ENCODE peak calls at places on chromosomes 12 and 14, in four cellular contexts. V is activated T-cell treated with anti-CD3 and anti-CD28 coated beads, Interleukin-2, amount 50 U/mL, for 72 hours; W is NCI-H2107; Y is NCI-H345. X is an unnamed sample.

GRCh38 chr14:24329736-24330135 is 5.1 kb downstream of the ADCY4 start:
- DNase-seq in V (peak; percentile 67), W (no peak), Y (no peak), X (no peak)

GRCh38 chr12:52044284-52044983 is 6.8 kb upstream of the NR4A1 start:
- DNase-seq in V (no peak), W (no peak), Y (no peak), X (no peak)

GRCh38 chr12:81206425-81206824 is 128.5 kb downstream of the ACSS3 start:
- DNase-seq in V (no peak), W (no peak), Y (peak; percentile 68), X (no peak)

GRCh38 chr12:120290541-120291312 is 976 bp downstream of the RNU4-2 start:
- DNase-seq in V (peak; percentile 72), W (no peak), Y (no peak), X (no peak)

GRCh38 chr14:103862393-103862782 is 15.0 kb upstream of the PPP1R13B start:
- DNase-seq in V (no peak), W (no peak), Y (no peak), X (no peak)

GRCh38 chr14:89697281-89698060 is 257.1 kb downstream of the EFCAB11 start:
- DNase-seq in V (peak; percentile 42), W (no peak), Y (no peak), X (no peak)

GRCh38 chr12:132451172-132451835 is 38.6 kb upstream of the FBRSL1 start:
- DNase-seq in V (no peak), W (no peak), Y (no peak), X (no peak)

GRCh38 chr14:78782551-78782950 is 612.4 kb downstream of the NRXN3 start:
- DNase-seq in V (no peak), W (no peak), Y (no peak), X (no peak)

GRCh38 chr12:110039085-110039807 is 9.1 kb downstream of the C12orf76 start:
- DNase-seq in V (peak; percentile 4), W (no peak), Y (peak; percentile 21), X (no peak)

GRCh38 chr14:67820428-67820881 is 876 bp downstream of the RAD51B start:
- DNase-seq in V (no peak), W (no peak), Y (peak; percentile 16), X (no peak)

GRCh38 chr12:46908936-46909635 is 83.3 kb upstream of the SLC38A4 start:
- DNase-seq in V (no peak), W (no peak), Y (no peak), X (no peak)

GRCh38 chr12:75705749-75706719 is 194.6 kb upstream of the KRR1 start:
- DNase-seq in V (no peak), W (no peak), Y (no peak), X (no peak)

GRCh38 chr14:65237023-65237814 is 134.9 kb upstream of the MAX start:
- DNase-seq in V (no peak), W (no peak), Y (no peak), X (no peak)

GRCh38 chr12:81329088-81329487 is 251.2 kb downstream of the ACSS3 start:
- DNase-seq in V (no peak), W (no peak), Y (no peak), X (no peak)

GRCh38 chr12:91846466-91847055 is 299.1 kb downstream of the BTG1 start:
- DNase-seq in V (no peak), W (no peak), Y (no peak), X (no peak)

GRCh38 chr12:115507951-115508722 is 769.4 kb downstream of the MED13L start:
- DNase-seq in V (no peak), W (no peak), Y (peak; percentile 81), X (no peak)

GRCh38 chr14:105857223-105857815 is 330.9 kb downstream of the TMEM121 start:
- DNase-seq in V (no peak), W (no peak), Y (no peak), X (no peak)

GRCh38 chr12:75658826-75659823 is 147.7 kb upstream of the KRR1 start:
- DNase-seq in V (peak; percentile 8), W (peak; percentile 32), Y (peak; percentile 6), X (no peak)

GRCh38 chr12:106345739-106346138 is 11.8 kb upstream of the POLR3B start:
- DNase-seq in V (no peak), W (no peak), Y (peak; percentile 6), X (no peak)

GRCh38 chr14:103107941-103108748 is 13.6 kb downstream of the EXOC3L4 start:
- DNase-seq in V (no peak), W (no peak), Y (no peak), X (no peak)

GRCh38 chr12:57731411-57732080 is 7.0 kb downstream of the AGAP2 start:
- DNase-seq in V (no peak), W (no peak), Y (no peak), X (no peak)

GRCh38 chr12:92193846-92194245 is 48.2 kb upstream of the BTG1 start:
- DNase-seq in V (no peak), W (no peak), Y (no peak), X (no peak)

GRCh38 chr14:102043251-102044025 is 43.4 kb downstream of the HSP90AA1 start:
- DNase-seq in V (no peak), W (no peak), Y (no peak), X (no peak)

GRCh38 chr14:92563359-92563758 is 49.8 kb downstream of the RIN3 start:
- DNase-seq in V (peak; percentile 39), W (no peak), Y (no peak), X (no peak)

GRCh38 chr12:104376650-104377506 is 73.3 kb downstream of the EID3 start:
- DNase-seq in V (no peak), W (no peak), Y (no peak), X (no peak)

GRCh38 chr14:89849931-89850330 is 104.6 kb downstream of the EFCAB11 start:
- DNase-seq in V (no peak), W (no peak), Y (no peak), X (no peak)

GRCh38 chr12:57719777-57720605 is 18.6 kb downstream of the AGAP2 start:
- DNase-seq in V (no peak), W (no peak), Y (no peak), X (no peak)

GRCh38 chr14:95545769-95546168 is 10.9 kb downstream of the GLRX5 start:
- DNase-seq in V (no peak), W (no peak), Y (no peak), X (no peak)

GRCh38 chr12:68349921-68350606 is 17.9 kb upstream of the MDM1 start:
- DNase-seq in V (no peak), W (peak; percentile 95), Y (peak; percentile 96), X (peak; percentile 100)

GRCh38 chr12:109428038-109428629 is 49.0 kb downstream of the KCTD10 start:
- DNase-seq in V (peak; percentile 72), W (peak; percentile 71), Y (peak; percentile 68), X (peak; percentile 55)

GRCh38 chr14:96793547-96793946 is 3.6 kb upstream of the VRK1 start:
- DNase-seq in V (no peak), W (no peak), Y (no peak), X (no peak)

GRCh38 chr12:66239295-66239694 is 50.3 kb downstream of the IRAK3 start:
- DNase-seq in V (no peak), W (no peak), Y (no peak), X (no peak)

GRCh38 chr14:54312166-54312801 is 84.5 kb upstream of the CDKN3 start:
- DNase-seq in V (no peak), W (no peak), Y (no peak), X (no peak)

GRCh38 chr12:102069707-102070106 is 7.9 kb upstream of the WASHC3 start:
- DNase-seq in V (no peak), W (no peak), Y (no peak), X (no peak)

GRCh38 chr12:53942467-53942997 is 3.9 kb downstream of the HOXC13 start:
- DNase-seq in V (no peak), W (no peak), Y (no peak), X (no peak)

GRCh38 chr14:20429801-20430669 is 5.9 kb downstream of the KLHL33 start:
- DNase-seq in V (no peak), W (no peak), Y (no peak), X (no peak)

X was measured in NCI-H187 treated with DMSO at 0.1 percent for 48 hours.